ENCODE peak calls at places on chromosome 9, in seven cellular contexts. One of them, this sample, is unnamed.
A peak's percentile ranks its signal among the peaks of the same experiment; 100 is the strongest.

GRCh38 chr9:93136011-93136440 is 2.0 kb upstream of the NINJ1 start:
- DNase-seq in COR-L47: no peak
- DNase-seq in NCI-H1436: peak; percentile 12
- DNase-seq in stimulated activated CD4-positive, alpha-beta T cell treated with anti-CD3 and anti-CD28 coated beads, Interleukin-12 subunit alpha, Interleukin-12 subunit beta, amount 100 ng/mL, for 4 hours: no peak
- DNase-seq in NB4: no peak
- DNase-seq in right lobe of liver: no peak
- DNase-seq in RCC 7860: no peak
- DNase-seq in this sample: no peak

GRCh38 chr9:72509635-72510034 is 11.8 kb upstream of the TMC1 start:
- DNase-seq in COR-L47: no peak
- DNase-seq in NCI-H1436: no peak
- DNase-seq in stimulated activated CD4-positive, alpha-beta T cell treated with anti-CD3 and anti-CD28 coated beads, Interleukin-12 subunit alpha, Interleukin-12 subunit beta, amount 100 ng/mL, for 4 hours: no peak
- DNase-seq in NB4: no peak
- DNase-seq in right lobe of liver: no peak
- DNase-seq in RCC 7860: peak; percentile 44
- DNase-seq in this sample: no peak

GRCh38 chr9:122552812-122553211 is at the start of gene OR1N2:
- DNase-seq in COR-L47: no peak
- DNase-seq in NCI-H1436: no peak
- DNase-seq in stimulated activated CD4-positive, alpha-beta T cell treated with anti-CD3 and anti-CD28 coated beads, Interleukin-12 subunit alpha, Interleukin-12 subunit beta, amount 100 ng/mL, for 4 hours: no peak
- DNase-seq in NB4: no peak
- DNase-seq in right lobe of liver: no peak
- DNase-seq in RCC 7860: no peak
- DNase-seq in this sample: no peak

GRCh38 chr9:130333041-130334040 is 67.8 kb downstream of the HMCN2 start:
- DNase-seq in COR-L47: peak; percentile 41
- DNase-seq in NCI-H1436: no peak
- DNase-seq in stimulated activated CD4-positive, alpha-beta T cell treated with anti-CD3 and anti-CD28 coated beads, Interleukin-12 subunit alpha, Interleukin-12 subunit beta, amount 100 ng/mL, for 4 hours: no peak
- DNase-seq in NB4: peak; percentile 29
- DNase-seq in right lobe of liver: no peak
- DNase-seq in RCC 7860: no peak
- DNase-seq in this sample: no peak

GRCh38 chr9:89870207-89870606 is 265.4 kb downstream of the GADD45G start:
- DNase-seq in COR-L47: no peak
- DNase-seq in NCI-H1436: no peak
- DNase-seq in stimulated activated CD4-positive, alpha-beta T cell treated with anti-CD3 and anti-CD28 coated beads, Interleukin-12 subunit alpha, Interleukin-12 subunit beta, amount 100 ng/mL, for 4 hours: no peak
- DNase-seq in NB4: no peak
- DNase-seq in right lobe of liver: peak; percentile 10
- DNase-seq in RCC 7860: no peak
- DNase-seq in this sample: no peak

GRCh38 chr9:87206064-87206661 is 258.9 kb upstream of the GAS1 start:
- DNase-seq in COR-L47: no peak
- DNase-seq in NCI-H1436: no peak
- DNase-seq in stimulated activated CD4-positive, alpha-beta T cell treated with anti-CD3 and anti-CD28 coated beads, Interleukin-12 subunit alpha, Interleukin-12 subunit beta, amount 100 ng/mL, for 4 hours: no peak
- DNase-seq in NB4: no peak
- DNase-seq in right lobe of liver: no peak
- DNase-seq in RCC 7860: peak; percentile 90
- DNase-seq in this sample: no peak

GRCh38 chr9:93669116-93669957 is 93.0 kb downstream of the PHF2 start:
- DNase-seq in COR-L47: no peak
- DNase-seq in NCI-H1436: no peak
- DNase-seq in stimulated activated CD4-positive, alpha-beta T cell treated with anti-CD3 and anti-CD28 coated beads, Interleukin-12 subunit alpha, Interleukin-12 subunit beta, amount 100 ng/mL, for 4 hours: no peak
- DNase-seq in NB4: no peak
- DNase-seq in right lobe of liver: peak; percentile 39
- DNase-seq in RCC 7860: no peak
- DNase-seq in this sample: no peak

GRCh38 chr9:127053908-127054307 is 68.5 kb downstream of the ANGPTL2 start:
- DNase-seq in COR-L47: no peak
- DNase-seq in NCI-H1436: no peak
- DNase-seq in stimulated activated CD4-positive, alpha-beta T cell treated with anti-CD3 and anti-CD28 coated beads, Interleukin-12 subunit alpha, Interleukin-12 subunit beta, amount 100 ng/mL, for 4 hours: no peak
- DNase-seq in NB4: no peak
- DNase-seq in right lobe of liver: no peak
- DNase-seq in RCC 7860: no peak
- DNase-seq in this sample: no peak

GRCh38 chr9:121888438-121888775 is 204.7 kb downstream of the TTLL11 start:
- DNase-seq in COR-L47: no peak
- DNase-seq in NCI-H1436: no peak
- DNase-seq in stimulated activated CD4-positive, alpha-beta T cell treated with anti-CD3 and anti-CD28 coated beads, Interleukin-12 subunit alpha, Interleukin-12 subunit beta, amount 100 ng/mL, for 4 hours: no peak
- DNase-seq in NB4: no peak
- DNase-seq in right lobe of liver: no peak
- DNase-seq in RCC 7860: peak; percentile 76
- DNase-seq in this sample: no peak

GRCh38 chr9:133387680-133388079 is 11.5 kb downstream of the STKLD1 start:
- DNase-seq in COR-L47: peak; percentile 45
- DNase-seq in NCI-H1436: no peak
- DNase-seq in stimulated activated CD4-positive, alpha-beta T cell treated with anti-CD3 and anti-CD28 coated beads, Interleukin-12 subunit alpha, Interleukin-12 subunit beta, amount 100 ng/mL, for 4 hours: no peak
- DNase-seq in NB4: no peak
- DNase-seq in right lobe of liver: no peak
- DNase-seq in RCC 7860: no peak
- DNase-seq in this sample: no peak

GRCh38 chr9:86804011-86804410 is 143.3 kb downstream of the GAS1 start:
- DNase-seq in COR-L47: no peak
- DNase-seq in NCI-H1436: no peak
- DNase-seq in stimulated activated CD4-positive, alpha-beta T cell treated with anti-CD3 and anti-CD28 coated beads, Interleukin-12 subunit alpha, Interleukin-12 subunit beta, amount 100 ng/mL, for 4 hours: no peak
- DNase-seq in NB4: no peak
- DNase-seq in right lobe of liver: no peak
- DNase-seq in RCC 7860: no peak
- DNase-seq in this sample: no peak

GRCh38 chr9:81308404-81308803 is 380.9 kb downstream of the TLE1 start:
- DNase-seq in COR-L47: no peak
- DNase-seq in NCI-H1436: no peak
- DNase-seq in stimulated activated CD4-positive, alpha-beta T cell treated with anti-CD3 and anti-CD28 coated beads, Interleukin-12 subunit alpha, Interleukin-12 subunit beta, amount 100 ng/mL, for 4 hours: no peak
- DNase-seq in NB4: no peak
- DNase-seq in right lobe of liver: no peak
- DNase-seq in RCC 7860: no peak
- DNase-seq in this sample: no peak